ENCODE peak calls at places on chromosomes 7 and 10, in eight cellular contexts. P, Y, V, X, Q, T, M and B are unnamed samples.

GRCh38 chr7:91941450-91941849 is 788 bp downstream of the AKAP9 start:
- DNase-seq in P (peak), Y (peak), V (peak), X (peak), Q (peak), T (peak), M (peak), B (peak)

GRCh38 chr10:120981601-120982381 is 130.6 kb downstream of the WDR11 start:
- DNase-seq in P (no peak), Y (no peak), V (no peak), X (peak), Q (no peak), T (peak), M (peak), B (no peak)

GRCh38 chr7:25622716-25623115 is 394.4 kb upstream of the NPVF start:
- DNase-seq in P (no peak), Y (no peak), V (no peak), X (no peak), Q (no peak), T (no peak), M (no peak), B (no peak)

GRCh38 chr10:331186-331585 is 195.9 kb downstream of the ZMYND11 start:
- DNase-seq in P (no peak), Y (no peak), V (no peak), X (no peak), Q (no peak), T (no peak), M (no peak), B (no peak)

GRCh38 chr7:69187824-69188335 is 410.4 kb upstream of the AUTS2 start:
- DNase-seq in P (no peak), Y (no peak), V (no peak), X (no peak), Q (no peak), T (no peak), M (no peak), B (no peak)

GRCh38 chr7:7923818-7924217 is 44.8 kb upstream of the GLCCI1 start:
- DNase-seq in P (no peak), Y (no peak), V (no peak), X (no peak), Q (no peak), T (no peak), M (no peak), B (no peak)

GRCh38 chr10:62380002-62380401 is 5.8 kb downstream of the ZNF365 start:
- DNase-seq in P (no peak), Y (no peak), V (no peak), X (no peak), Q (peak), T (peak), M (no peak), B (peak)

GRCh38 chr7:39228946-39229345 is 251.2 kb downstream of the POU6F2 start:
- DNase-seq in P (no peak), Y (no peak), V (no peak), X (peak), Q (no peak), T (peak), M (peak), B (peak)

GRCh38 chr10:71124921-71125748 is 87.2 kb upstream of the UNC5B start:
- DNase-seq in P (no peak), Y (peak), V (no peak), X (peak), Q (no peak), T (no peak), M (no peak), B (no peak)

GRCh38 chr10:72257051-72257892 is 16.5 kb upstream of the DDIT4 start:
- DNase-seq in P (no peak), Y (peak), V (no peak), X (peak), Q (peak), T (peak), M (no peak), B (peak)

GRCh38 chr7:107828540-107828939 is 25.5 kb upstream of the SLC26A3 start:
- DNase-seq in P (no peak), Y (no peak), V (no peak), X (no peak), Q (no peak), T (no peak), M (no peak), B (no peak)

GRCh38 chr10:112955736-112956421 is 5.8 kb downstream of the TCF7L2 start:
- DNase-seq in P (no peak), Y (no peak), V (peak), X (no peak), Q (peak), T (peak), M (no peak), B (peak)

GRCh38 chr10:26463986-26464385 is 25.8 kb downstream of the APBB1IP start:
- DNase-seq in P (no peak), Y (no peak), V (no peak), X (no peak), Q (no peak), T (no peak), M (no peak), B (no peak)

GRCh38 chr7:47577351-47577919 is 4.5 kb downstream of the TNS3 start:
- DNase-seq in P (no peak), Y (peak), V (no peak), X (no peak), Q (peak), T (no peak), M (no peak), B (peak)

GRCh38 chr10:100930368-100930767 is 17.6 kb downstream of the SLF2 start:
- DNase-seq in P (no peak), Y (no peak), V (no peak), X (peak), Q (no peak), T (peak), M (no peak), B (no peak)

GRCh38 chr7:50303082-50303893 is 1.2 kb upstream of the IKZF1 start:
- DNase-seq in P (no peak), Y (no peak), V (no peak), X (peak), Q (no peak), T (no peak), M (peak), B (no peak)

GRCh38 chr10:119383174-119383856 is 159.2 kb downstream of the RGS10 start:
- DNase-seq in P (no peak), Y (no peak), V (no peak), X (no peak), Q (no peak), T (peak), M (no peak), B (no peak)

GRCh38 chr7:131513245-131514061 is 43.0 kb downstream of the PODXL start:
- DNase-seq in P (peak), Y (peak), V (peak), X (peak), Q (peak), T (peak), M (peak), B (peak)

GRCh38 chr7:101516849-101517248 is 112.2 kb downstream of the MYL10 start:
- DNase-seq in P (no peak), Y (no peak), V (no peak), X (peak), Q (no peak), T (no peak), M (peak), B (no peak)

GRCh38 chr10:43068781-43069515 is 7.9 kb upstream of the RET start:
- DNase-seq in P (no peak), Y (no peak), V (no peak), X (no peak), Q (no peak), T (no peak), M (no peak), B (no peak)

GRCh38 chr10:70774810-70775678 is 10.1 kb downstream of the TBATA start:
- DNase-seq in P (peak), Y (no peak), V (no peak), X (peak), Q (no peak), T (no peak), M (peak), B (no peak)

GRCh38 chr10:123491692-123492415 is 174.3 kb upstream of the GPR26 start:
- DNase-seq in P (no peak), Y (no peak), V (no peak), X (peak), Q (no peak), T (no peak), M (no peak), B (no peak)

GRCh38 chr10:97517778-97518561 is 19.2 kb downstream of the UBTD1 start:
- DNase-seq in P (no peak), Y (no peak), V (peak), X (peak), Q (no peak), T (peak), M (peak), B (peak)
- H3K4me3 ChIP-seq in P (no peak), Y (no peak), V (no peak), X (no peak), Q (no peak), T (no peak), M (no peak), B (no peak)

GRCh38 chr7:151167197-151167911 is at the start of gene GBX1:
- DNase-seq in P (peak), Y (no peak), V (no peak), X (peak), Q (no peak), T (no peak), M (peak), B (peak)
- H3K4me3 ChIP-seq in P (no peak), Y (peak), V (peak), X (peak), Q (peak), T (peak), M (peak), B (peak)

GRCh38 chr10:88949912-88950664 is 2.5 kb downstream of the ACTA2 start:
- DNase-seq in P (no peak), Y (no peak), V (peak), X (no peak), Q (peak), T (no peak), M (no peak), B (no peak)
- H3K4me3 ChIP-seq in P (no peak), Y (peak), V (no peak), X (no peak), Q (no peak), T (no peak), M (no peak), B (peak)

DNA sequence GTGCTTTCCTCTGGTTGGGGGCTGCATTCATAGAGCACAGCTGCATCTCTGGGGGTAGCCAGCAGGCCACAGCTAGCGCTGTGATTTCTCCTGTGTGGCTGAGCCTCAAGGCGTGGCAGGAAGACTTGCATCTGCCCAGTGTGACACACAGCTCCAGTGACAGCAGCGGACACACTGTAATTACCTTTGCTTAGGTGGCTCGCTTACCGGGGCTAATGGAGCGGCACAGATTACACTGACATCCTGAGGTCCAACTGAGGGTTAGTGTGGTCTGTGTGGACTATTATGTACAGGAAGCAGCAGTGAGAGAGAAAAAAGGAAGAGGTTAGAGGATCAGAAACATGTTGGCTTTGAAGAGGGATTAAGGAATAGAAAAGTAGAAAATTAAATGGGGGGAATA is 27.1 kb downstream of the ABCB4 start:
- DNase-seq in P (peak), Y (no peak), V (no peak), X (no peak), Q (no peak), T (no peak), M (no peak), B (no peak)
- H3K4me3 ChIP-seq in P (no peak), Y (no peak), V (no peak), X (no peak), Q (no peak), T (no peak), M (no peak), B (no peak)

DNA sequence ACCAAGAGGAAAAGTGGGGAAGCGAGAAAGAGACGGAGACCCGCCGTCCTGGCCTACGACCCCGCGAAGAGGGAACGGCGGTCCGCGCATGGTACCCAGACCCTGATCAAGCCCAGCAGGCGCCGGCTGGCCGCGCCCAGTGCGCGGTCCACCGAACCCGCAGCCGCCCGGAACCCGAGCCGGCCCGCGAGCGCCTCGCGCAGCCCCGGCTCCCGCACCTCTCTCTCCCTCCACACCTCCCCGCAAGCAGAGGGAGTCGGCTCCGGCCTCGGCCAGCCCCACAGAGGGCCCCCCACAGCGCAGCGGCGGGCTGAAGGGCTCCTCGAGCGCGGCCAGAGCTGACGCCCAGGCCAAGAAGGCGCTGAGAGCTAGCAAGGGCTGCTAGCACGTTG is 164.7 kb downstream of the AGMO start:
- DNase-seq in P (no peak), Y (no peak), V (no peak), X (no peak), Q (no peak), T (no peak), M (no peak), B (no peak)
- H3K4me3 ChIP-seq in P (no peak), Y (no peak), V (no peak), X (no peak), Q (no peak), T (no peak), M (no peak), B (no peak)

GRCh38 chr10:104642311-104643022 is 1.4 kb downstream of the SORCS3 start:
- DNase-seq in P (peak), Y (no peak), V (no peak), X (peak), Q (peak), T (no peak), M (peak), B (no peak)
- H3K4me3 ChIP-seq in P (no peak), Y (peak), V (no peak), X (peak), Q (peak), T (no peak), M (peak), B (no peak)

GRCh38 chr7:30750010-30750409 is 1.9 kb upstream of the INMT start:
- DNase-seq in P (no peak), Y (no peak), V (no peak), X (no peak), Q (no peak), T (no peak), M (no peak), B (no peak)

GRCh38 chr7:30752484-30752883 is 549 bp downstream of the INMT start:
- DNase-seq in P (no peak), Y (no peak), V (no peak), X (no peak), Q (no peak), T (no peak), M (no peak), B (no peak)

GRCh38 chr7:30751696-30752273 is at the start of gene INMT:
- DNase-seq in P (no peak), Y (peak), V (no peak), X (no peak), Q (no peak), T (peak), M (peak), B (peak)

GRCh38 chr7:30751257-30751650 is 681 bp upstream of the INMT start:
- DNase-seq in P (no peak), Y (no peak), V (no peak), X (no peak), Q (no peak), T (no peak), M (no peak), B (no peak)

DNA sequence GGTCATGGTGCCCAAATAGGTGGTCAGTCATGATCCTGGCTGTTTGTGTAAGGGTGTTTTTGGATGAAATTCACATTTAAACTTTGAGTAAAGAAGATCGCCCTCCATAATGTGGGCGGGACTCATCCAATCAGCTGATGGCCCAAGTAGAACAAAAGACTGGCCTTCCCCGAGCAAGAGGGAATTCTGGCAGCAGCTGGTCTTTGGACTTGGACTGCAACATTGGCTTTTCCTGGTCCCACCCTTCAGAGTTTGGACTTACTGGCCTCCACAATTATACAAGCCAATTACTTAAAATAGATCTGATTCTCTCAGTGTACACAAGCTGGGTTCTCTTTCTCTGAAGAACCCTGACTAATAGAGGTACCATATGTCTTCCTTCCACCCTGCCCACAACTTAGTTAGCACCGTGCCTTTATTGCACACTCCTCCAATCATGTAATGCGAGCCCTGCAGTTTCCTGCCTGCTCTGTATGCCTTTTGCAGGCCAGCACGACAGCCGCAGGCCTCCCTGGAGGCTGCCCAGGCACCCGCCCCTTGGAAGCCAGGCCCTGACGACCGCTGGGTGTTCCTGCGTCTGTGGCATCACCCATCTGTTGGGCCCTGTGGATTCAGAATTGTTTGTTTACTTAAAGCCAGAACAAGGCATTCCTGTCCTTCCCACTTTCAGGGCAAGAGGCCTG is 1.2 kb upstream of the INMT start:
- DNase-seq in P (peak), Y (peak), V (no peak), X (peak), Q (peak), T (peak), M (peak), B (peak)
- H3K4me3 ChIP-seq in P (no peak), Y (peak), V (no peak), X (no peak), Q (no peak), T (no peak), M (peak), B (no peak)

DNA sequence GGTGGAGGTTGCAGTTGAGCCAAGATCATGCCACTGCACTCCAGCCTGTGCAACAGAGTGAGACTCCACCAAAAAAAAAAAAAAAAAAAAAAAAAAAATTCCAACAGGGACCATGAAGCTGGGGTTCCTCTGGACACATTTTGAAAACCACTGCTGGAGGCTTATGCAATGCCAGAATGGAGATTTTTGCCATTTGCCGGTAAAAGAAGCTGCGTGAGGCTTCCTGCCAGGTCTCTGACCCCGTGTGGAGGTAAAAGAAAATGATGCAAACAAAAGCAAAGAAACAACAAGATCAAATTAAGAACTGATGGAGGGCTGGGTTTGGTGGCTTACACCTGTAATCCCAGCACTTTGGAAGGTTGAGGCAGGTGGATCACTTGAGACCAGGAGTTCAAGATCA is 30.5 kb upstream of the PDZD8 start:
- DNase-seq in P (no peak), Y (no peak), V (no peak), X (no peak), Q (no peak), T (no peak), M (no peak), B (no peak)
- H3K4me3 ChIP-seq in P (no peak), Y (no peak), V (no peak), X (no peak), Q (no peak), T (no peak), M (no peak), B (no peak)